ENCODE peak calls at places on chromosomes 16 and 17, in four cellular contexts. S is K562, O is GM12878, K is HepG2. N is an unnamed sample. For H3K27me3, the result is how much of the 10 kb centered on the place peaks cover.

GRCh38 chr17:78870621-78871020 is 30.0 kb upstream of the USP36 start:
- DNase-seq in S (no peak), O (no peak), K (no peak), N (no peak)

GRCh38 chr17:68910256-68910705 is 44.9 kb downstream of the ABCA8 start:
- DNase-seq in S (peak), O (no peak), K (no peak), N (peak)

GRCh38 chr17:46072998-46073397 is 73.9 kb downstream of the STH start:
- DNase-seq in S (no peak), O (no peak), K (peak), N (peak)

GRCh38 chr16:66622863-66623262 is 18.4 kb downstream of the CMTM3 start:
- DNase-seq in S (peak), O (no peak), K (no peak), N (no peak)

GRCh38 chr17:50290074-50290702 is 15.9 kb downstream of the TMEM92 start:
- DNase-seq in S (peak), O (no peak), K (no peak), N (no peak)

GRCh38 chr16:67282447-67282805 is 3.1 kb downstream of the PLEKHG4 start:
- DNase-seq in S (no peak), O (no peak), K (no peak), N (no peak)

GRCh38 chr16:79613009-79613408 is 12.5 kb upstream of the MAF start:
- DNase-seq in S (no peak), O (no peak), K (no peak), N (no peak)

GRCh38 chr16:22322741-22323140 is 25.5 kb downstream of the POLR3E start:
- DNase-seq in S (no peak), O (no peak), K (no peak), N (no peak)

GRCh38 chr17:51423421-51424160 is 163.2 kb downstream of the UTP18 start:
- DNase-seq in S (no peak), O (no peak), K (no peak), N (no peak)

GRCh38 chr16:66207864-66208226 is 158.6 kb upstream of the CDH5 start:
- DNase-seq in S (no peak), O (no peak), K (no peak), N (no peak)

DNA sequence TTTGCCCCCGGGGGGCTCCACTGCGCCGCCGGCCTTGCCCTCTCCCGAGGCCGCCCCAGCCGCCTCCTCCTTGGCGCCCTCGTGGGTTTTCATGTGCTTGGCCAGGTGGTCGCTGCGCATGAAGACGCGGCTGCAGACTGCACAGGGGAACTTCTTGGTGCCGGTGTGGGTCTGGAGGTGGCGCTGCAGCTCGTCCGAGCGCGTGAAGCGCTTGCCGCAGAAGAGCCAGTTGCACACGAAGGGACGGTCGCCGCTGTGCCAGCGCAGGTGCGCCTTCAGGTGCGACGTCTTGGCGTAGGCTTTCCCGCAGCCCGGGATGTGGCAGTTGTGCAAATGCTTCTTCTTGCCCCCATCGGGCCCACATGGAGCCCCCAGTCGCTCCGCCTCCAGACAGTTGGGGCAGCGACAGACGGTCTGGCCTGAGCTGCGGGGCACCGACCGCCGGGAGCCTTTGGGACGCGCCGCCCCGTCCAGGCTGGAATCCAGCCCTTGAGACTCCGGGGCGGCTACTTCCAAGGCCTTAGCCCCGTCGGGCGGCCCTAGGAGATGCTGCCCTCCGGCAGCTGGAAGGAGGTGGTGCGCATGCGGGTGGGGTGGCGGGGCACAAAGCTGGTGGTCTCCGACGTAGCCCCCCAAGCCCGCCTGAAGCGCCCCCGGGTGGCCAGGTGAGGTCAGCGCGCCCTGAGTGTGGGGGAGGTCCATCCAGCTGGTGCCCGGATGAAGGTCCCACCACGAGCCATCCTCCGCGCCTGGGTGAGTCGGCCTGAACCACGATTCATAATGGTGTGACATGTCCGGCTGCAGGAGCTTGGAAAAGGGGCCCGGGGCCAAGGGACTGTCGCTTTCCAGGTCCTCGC is 3.4 kb downstream of the SP6 start:
- DNase-seq in S (no peak), O (no peak), K (no peak), N (peak)
- H3K27me3 ChIP-seq in S (under half), O (under half), K (under half), N (half or more)

GRCh38 chr17:8889458-8890210 is 22.2 kb upstream of the PIK3R6 start:
- DNase-seq in S (no peak), O (no peak), K (no peak), N (no peak)

GRCh38 chr17:8890671-8891070 is 23.2 kb upstream of the PIK3R6 start:
- DNase-seq in S (no peak), O (no peak), K (no peak), N (no peak)

GRCh38 chr17:8885968-8886674 is 18.6 kb upstream of the PIK3R6 start:
- DNase-seq in S (peak), O (no peak), K (no peak), N (peak)

GRCh38 chr17:8888704-8889302 is 21.3 kb upstream of the PIK3R6 start:
- DNase-seq in S (no peak), O (no peak), K (no peak), N (no peak)

GRCh38 chr17:8887834-8888703 is 20.6 kb upstream of the PIK3R6 start:
- DNase-seq in S (peak), O (no peak), K (peak), N (peak)
- TF ChIP-seq JUNB in S (no peak), O (no peak), K (no peak), N (no peak)

GRCh38 chr17:40343126-40344119 is 21.1 kb downstream of the GJD3 start:
- DNase-seq in S (no peak), O (no peak), K (no peak), N (no peak)

GRCh38 chr17:40340880-40341807 is 23.4 kb downstream of the GJD3 start:
- DNase-seq in S (peak), O (no peak), K (peak), N (peak)

GRCh38 chr17:40344321-40345160 is 20.0 kb downstream of the GJD3 start:
- DNase-seq in S (no peak), O (no peak), K (no peak), N (no peak)

GRCh38 chr17:40341808-40342574 is 22.5 kb downstream of the GJD3 start:
- DNase-seq in S (peak), O (no peak), K (peak), N (peak)

DNA sequence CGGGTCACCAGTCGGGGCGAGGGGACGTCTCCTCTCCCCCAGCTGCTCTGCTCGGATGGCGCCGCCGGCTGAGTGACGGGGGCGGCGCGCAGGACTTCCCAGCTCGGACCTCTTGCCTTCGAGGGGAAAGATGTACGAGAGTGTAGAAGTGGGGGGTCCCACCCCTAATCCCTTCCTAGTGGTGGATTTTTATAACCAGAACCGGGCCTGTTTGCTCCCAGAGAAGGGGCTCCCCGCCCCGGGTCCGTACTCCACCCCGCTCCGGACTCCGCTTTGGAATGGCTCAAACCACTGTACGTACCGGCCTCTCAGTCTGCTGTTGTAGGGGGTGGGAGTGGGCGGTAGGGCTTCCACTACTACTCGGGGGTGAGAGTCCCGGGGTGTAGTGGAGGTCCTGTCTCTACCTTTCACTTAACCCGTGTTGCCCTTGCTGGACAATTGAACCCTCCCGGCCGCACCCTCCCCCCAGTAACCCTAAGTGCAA is 21.9 kb downstream of the GJD3 start:
- DNase-seq in S (no peak), O (no peak), K (no peak), N (no peak)
- H3K27me3 ChIP-seq in S (under half), O (under half), K (under half), N (under half)

GRCh38 chr16:77951788-77952187 is 70.6 kb upstream of the CLEC3A start:
- DNase-seq in S (peak), O (peak), K (peak), N (peak)
- TF ChIP-seq JUNB in S (no peak), O (no peak), K (no peak), N (no peak)

GRCh38 chr17:49046912-49047311 is 49.7 kb downstream of the IGF2BP1 start:
- DNase-seq in S (no peak), O (no peak), K (no peak), N (no peak)
- H3K27me3 ChIP-seq in S (under half), O (under half), K (under half), N (under half)

DNA sequence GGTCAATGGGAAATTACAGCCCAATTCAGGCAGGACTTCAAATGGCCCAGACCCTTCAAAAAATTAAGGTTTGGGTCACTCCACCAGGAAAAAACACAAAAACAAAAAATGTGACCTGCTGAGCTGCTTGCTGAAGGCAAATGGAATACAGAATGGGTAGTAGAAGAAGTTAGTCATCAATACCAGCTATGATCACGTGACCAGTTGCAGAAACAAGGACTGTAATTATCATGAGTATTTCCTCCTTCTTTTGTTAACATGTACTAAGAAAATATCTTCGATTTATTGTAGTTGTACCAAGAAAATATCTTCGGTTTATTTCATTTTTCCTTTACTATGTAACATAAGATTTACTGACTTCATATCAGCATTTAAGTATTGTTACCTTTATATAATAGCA is 1183.6 kb downstream of the CDH8 start:
- DNase-seq in S (no peak), O (no peak), K (no peak), N (no peak)
- TF ChIP-seq JUNB in S (no peak), O (no peak), K (no peak), N (no peak)